ENCODE peak calls at places on chromosomes 2 and 18, in four cellular contexts. E, C, K and T are unnamed samples.

GRCh38 chr2:215594766-215595165 is 158.9 kb upstream of the FN1 start:
- DNase-seq in E (no peak), C (no peak), K (no peak), T (no peak)

GRCh38 chr2:110114007-110114591 is 1.5 kb downstream of the MALL start:
- DNase-seq in E (no peak), C (no peak), K (no peak), T (peak)

GRCh38 chr2:236503583-236503982 is 66.0 kb upstream of the ACKR3 start:
- DNase-seq in E (no peak), C (no peak), K (no peak), T (no peak)

GRCh38 chr2:213316001-213316735 is 31.9 kb downstream of the SPAG16 start:
- DNase-seq in E (no peak), C (no peak), K (no peak), T (no peak)

GRCh38 chr2:181306785-181307184 is 150.4 kb upstream of the ITGA4 start:
- DNase-seq in E (no peak), C (no peak), K (no peak), T (no peak)

GRCh38 chr2:109254174-109254904 is 125.3 kb downstream of the SH3RF3 start:
- DNase-seq in E (no peak), C (no peak), K (no peak), T (no peak)

GRCh38 chr18:39497819-39498218 is 1932.2 kb upstream of the CELF4 start:
- DNase-seq in E (no peak), C (no peak), K (no peak), T (no peak)

GRCh38 chr2:5695641-5696350 is 3.6 kb downstream of the SOX11 start:
- DNase-seq in E (no peak), C (no peak), K (no peak), T (no peak)

GRCh38 chr18:34128436-34128835 is 96.3 kb downstream of the NOL4 start:
- DNase-seq in E (no peak), C (no peak), K (no peak), T (no peak)

GRCh38 chr2:172038604-172039003 is 38.9 kb downstream of the METAP1D start:
- DNase-seq in E (no peak), C (no peak), K (no peak), T (no peak)

GRCh38 chr2:136008205-136008865 is 22.9 kb upstream of the DARS1 start:
- DNase-seq in E (no peak), C (no peak), K (peak), T (peak)

GRCh38 chr2:64626146-64626809 is 27.4 kb downstream of the SERTAD2 start:
- DNase-seq in E (no peak), C (no peak), K (no peak), T (no peak)

GRCh38 chr2:201256001-201256544 is 4.3 kb upstream of the CASP8 start:
- DNase-seq in E (no peak), C (no peak), K (no peak), T (no peak)

GRCh38 chr18:73446502-73446901 is 578.7 kb upstream of the NETO1 start:
- DNase-seq in E (no peak), C (no peak), K (no peak), T (no peak)